ENCODE peak calls at places on chromosome 16, in nine cellular contexts. O is germinal center; Z is RWPE2; I is NCI-H1417; A is left ventricle myocardium superior; Q is A172; D is sciatic nerve; S is activated CD4-positive, alpha-beta T cell treated with anti-CD3 and anti-CD28 coated beads for 24 hours; E is amygdala. G is an unnamed sample.
A peak's percentile ranks its signal among the peaks of the same experiment; 100 is the strongest.

GRCh38 chr16:48383877-48384304 is 1.3 kb downstream of the SIAH1 start:
- DNase-seq in O (peak; percentile 9), Z (no peak), I (no peak), A (no peak), Q (peak; percentile 31), D (no peak), S (no peak), E (peak; percentile 16), G (no peak)

GRCh38 chr16:48136547-48137360 is 19.0 kb downstream of the ABCC12 start:
- DNase-seq in O (no peak), Z (no peak), I (no peak), A (no peak), Q (no peak), D (no peak), S (no peak), E (no peak), G (no peak)

GRCh38 chr16:81910366-81910885 is 100.8 kb downstream of the SDR42E1 start:
- DNase-seq in O (no peak), Z (no peak), I (no peak), A (no peak), Q (no peak), D (no peak), S (no peak), E (no peak), G (no peak)

GRCh38 chr16:19338335-19338734 is 52.8 kb downstream of the CLEC19A start:
- DNase-seq in O (peak; percentile 48), Z (no peak), I (no peak), A (no peak), Q (peak; percentile 24), D (no peak), S (no peak), E (no peak), G (no peak)

GRCh38 chr16:23362460-23363317 is 60.6 kb downstream of the SCNN1B start:
- DNase-seq in O (no peak), Z (no peak), I (peak; percentile 28), A (peak; percentile 35), Q (peak; percentile 41), D (no peak), S (no peak), E (no peak), G (peak; percentile 67)

GRCh38 chr16:53642094-53642493 is 61.6 kb downstream of the RPGRIP1L start:
- DNase-seq in O (no peak), Z (no peak), I (no peak), A (no peak), Q (no peak), D (no peak), S (no peak), E (no peak), G (no peak)

GRCh38 chr16:85613609-85614337 is 651 bp downstream of the GSE1 start:
- DNase-seq in O (peak; percentile 23), Z (no peak), I (peak; percentile 76), A (peak; percentile 82), Q (peak; percentile 34), D (peak; percentile 80), S (no peak), E (no peak), G (peak; percentile 62)

GRCh38 chr16:51532551-51532950 is 381.5 kb upstream of the SALL1 start:
- DNase-seq in O (no peak), Z (no peak), I (no peak), A (no peak), Q (no peak), D (no peak), S (no peak), E (no peak), G (no peak)

GRCh38 chr16:50702725-50703124 is 9.3 kb downstream of the NOD2 start:
- DNase-seq in O (no peak), Z (no peak), I (no peak), A (no peak), Q (no peak), D (no peak), S (no peak), E (peak; percentile 44), G (no peak)

GRCh38 chr16:17275989-17276530 is 194.7 kb downstream of the XYLT1 start:
- DNase-seq in O (no peak), Z (no peak), I (no peak), A (no peak), Q (no peak), D (no peak), S (no peak), E (no peak), G (no peak)

GRCh38 chr16:2752850-2753522 is 548 bp downstream of the SRRM2 start:
- DNase-seq in O (peak; percentile 83), Z (no peak), I (peak; percentile 91), A (peak; percentile 92), Q (peak; percentile 62), D (peak; percentile 91), S (peak; percentile 66), E (peak; percentile 95), G (peak; percentile 81)

GRCh38 chr16:243348-243747 is 8.7 kb downstream of the FAM234A start:
- DNase-seq in O (no peak), Z (no peak), I (no peak), A (no peak), Q (no peak), D (no peak), S (no peak), E (no peak), G (no peak)

GRCh38 chr16:86509759-86510464 is 415 bp upstream of the FOXF1 start:
- DNase-seq in O (no peak), Z (no peak), I (no peak), A (peak; percentile 57), Q (peak; percentile 77), D (no peak), S (no peak), E (no peak), G (no peak)

GRCh38 chr16:88338111-88338510 is 44.6 kb upstream of the ZNF469 start:
- DNase-seq in O (no peak), Z (no peak), I (no peak), A (peak; percentile 24), Q (no peak), D (no peak), S (no peak), E (no peak), G (no peak)

GRCh38 chr16:35409503-35409902 is 1950.1 kb downstream of the TP53TG3F start:
- DNase-seq in O (no peak), Z (no peak), I (no peak), A (no peak), Q (no peak), D (no peak), S (no peak), E (no peak), G (no peak)

GRCh38 chr16:80231118-80231515 is 309.7 kb upstream of the DYNLRB2 start:
- DNase-seq in O (no peak), Z (no peak), I (no peak), A (no peak), Q (no peak), D (no peak), S (no peak), E (no peak), G (no peak)

GRCh38 chr16:67034478-67034877 is 5.5 kb downstream of the CBFB start:
- DNase-seq in O (no peak), Z (no peak), I (no peak), A (no peak), Q (peak; percentile 26), D (no peak), S (no peak), E (no peak), G (no peak)

GRCh38 chr16:89037261-89038152 is 56.1 kb upstream of the ACSF3 start:
- DNase-seq in O (peak; percentile 39), Z (peak; percentile 60), I (no peak), A (peak; percentile 51), Q (peak; percentile 27), D (no peak), S (no peak), E (no peak), G (no peak)

GRCh38 chr16:89013111-89013510 is 36.1 kb upstream of the CBFA2T3 start:
- DNase-seq in O (no peak), Z (peak; percentile 37), I (no peak), A (no peak), Q (no peak), D (no peak), S (no peak), E (no peak), G (no peak)

GRCh38 chr16:79069118-79069517 is 531.4 kb downstream of the MAF start:
- DNase-seq in O (no peak), Z (no peak), I (no peak), A (no peak), Q (no peak), D (no peak), S (no peak), E (no peak), G (no peak)

GRCh38 chr16:51888021-51888420 is 658.9 kb downstream of the TOX3 start:
- DNase-seq in O (no peak), Z (no peak), I (no peak), A (no peak), Q (no peak), D (no peak), S (no peak), E (no peak), G (no peak)

GRCh38 chr16:79013004-79013403 is 587.5 kb downstream of the MAF start:
- DNase-seq in O (peak; percentile 42), Z (no peak), I (no peak), A (no peak), Q (no peak), D (no peak), S (no peak), E (no peak), G (no peak)

GRCh38 chr16:47928008-47928407 is 227.8 kb downstream of the ABCC12 start:
- DNase-seq in O (no peak), Z (no peak), I (no peak), A (no peak), Q (peak; percentile 46), D (no peak), S (no peak), E (no peak), G (no peak)

GRCh38 chr16:83701494-83701893 is 106.3 kb upstream of the HSBP1 start:
- DNase-seq in O (no peak), Z (no peak), I (no peak), A (peak; percentile 57), Q (peak; percentile 20), D (no peak), S (no peak), E (no peak), G (no peak)

GRCh38 chr16:9322735-9323134 is 231.3 kb downstream of the HAPSTR1 start:
- DNase-seq in O (no peak), Z (no peak), I (no peak), A (no peak), Q (no peak), D (no peak), S (no peak), E (no peak), G (no peak)

GRCh38 chr16:79764415-79765149 is 164.0 kb upstream of the MAF start:
- DNase-seq in O (no peak), Z (no peak), I (no peak), A (no peak), Q (no peak), D (no peak), S (no peak), E (no peak), G (no peak)

GRCh38 chr16:2467301-2468141 is 3.6 kb upstream of the NTN3 start:
- DNase-seq in O (no peak), Z (no peak), I (peak; percentile 96), A (peak; percentile 88), Q (peak; percentile 70), D (peak; percentile 87), S (no peak), E (peak; percentile 69), G (peak; percentile 92)

GRCh38 chr16:14007460-14007859 is 63.7 kb upstream of the MRTFB start:
- DNase-seq in O (no peak), Z (no peak), I (no peak), A (no peak), Q (peak; percentile 34), D (no peak), S (no peak), E (no peak), G (peak; percentile 73)

GRCh38 chr16:87993901-87994300 is 42.7 kb downstream of the BANP start:
- DNase-seq in O (no peak), Z (no peak), I (no peak), A (no peak), Q (no peak), D (no peak), S (no peak), E (no peak), G (no peak)

GRCh38 chr16:75565640-75566039 is 539 bp upstream of the GABARAPL2 start:
- DNase-seq in O (no peak), Z (no peak), I (no peak), A (no peak), Q (no peak), D (no peak), S (no peak), E (no peak), G (no peak)

GRCh38 chr16:78994135-78994534 is 606.4 kb downstream of the MAF start:
- DNase-seq in O (no peak), Z (no peak), I (no peak), A (no peak), Q (no peak), D (no peak), S (no peak), E (no peak), G (no peak)

G was measured in NCI-H345.